ENCODE peak calls at places on chromosomes 12 and 14, in six cellular contexts. P is HepG2, Z is transverse colon, Y is sigmoid colon, V is ovary, J is IMR-90. W is an unnamed sample.

GRCh38 chr12:132094269-132094891 is 49.7 kb downstream of the DDX51 start:
- DNase-seq in V (no peak), J (no peak), Y (peak), Z (no peak), P (no peak), W (no peak)

GRCh38 chr12:78442454-78442801 is 422.1 kb upstream of the SYT1 start:
- DNase-seq in Z (no peak), P (no peak), J (peak), V (no peak), Y (no peak), W (no peak)

GRCh38 chr12:11758838-11759509 is 109.5 kb downstream of the ETV6 start:
- DNase-seq in P (no peak), Z (peak), J (peak), Y (no peak), V (no peak), W (no peak)

GRCh38 chr12:26648584-26648983 is 184.4 kb downstream of the ITPR2 start:
- DNase-seq in P (no peak), V (no peak), Z (no peak), J (peak), Y (no peak), W (no peak)

GRCh38 chr12:54988402-54989054 is 4.0 kb upstream of the TESPA1 start:
- DNase-seq in J (peak), Z (peak), V (peak), P (no peak), Y (peak), W (peak)

GRCh38 chr12:52183971-52184370 is 7.8 kb downstream of the KRT80 start:
- DNase-seq in V (no peak), J (no peak), Y (no peak), P (no peak), Z (no peak), W (no peak)

GRCh38 chr12:28710882-28711281 is 438.2 kb upstream of the FAR2 start:
- DNase-seq in Y (no peak), J (peak), P (no peak), V (no peak), Z (no peak), W (no peak)

GRCh38 chr14:100291305-100292075 is 14.8 kb downstream of the SLC25A29 start:
- DNase-seq in P (no peak), Y (no peak), J (no peak), V (no peak), Z (peak), W (peak)

GRCh38 chr12:24278832-24279231 is 329.4 kb upstream of the SOX5 start:
- DNase-seq in J (no peak), Y (no peak), P (no peak), Z (no peak), V (no peak), W (no peak)

GRCh38 chr12:43107401-43107800 is 444.6 kb downstream of the ADAMTS20 start:
- DNase-seq in Z (no peak), Y (no peak), V (no peak), J (no peak), P (no peak), W (no peak)

GRCh38 chr14:77088219-77088618 is 9.8 kb upstream of the CIPC start:
- DNase-seq in Z (peak), J (no peak), Y (no peak), P (no peak), V (no peak), W (no peak)

GRCh38 chr14:26255213-26255612 is 342.6 kb downstream of the NOVA1 start:
- DNase-seq in V (no peak), P (no peak), Y (no peak), J (peak), Z (no peak), W (no peak)

GRCh38 chr12:6765048-6765633 is 1.0 kb upstream of the PTMS start:
- DNase-seq in Y (no peak), J (no peak), Z (no peak), V (no peak), P (no peak), W (no peak)

GRCh38 chr12:108097160-108097911 is 31.8 kb upstream of the WSCD2 start:
- DNase-seq in P (no peak), Y (no peak), V (no peak), J (no peak), Z (no peak), W (no peak)

GRCh38 chr12:89162704-89163261 is 189.5 kb downstream of the DUSP6 start:
- DNase-seq in J (peak), V (no peak), Z (peak), Y (peak), P (no peak), W (peak)

GRCh38 chr14:76844223-76844622 is 18.0 kb downstream of the LRRC74A start:
- DNase-seq in J (peak), P (no peak), Z (peak), Y (peak), V (peak), W (peak)

GRCh38 chr12:93152617-93153016 is 223.5 kb upstream of the EEA1 start:
- DNase-seq in J (no peak), V (no peak), Z (no peak), Y (no peak), P (no peak), W (no peak)

GRCh38 chr14:95033851-95034622 is 123.3 kb downstream of the DICER1 start:
- DNase-seq in J (no peak), P (no peak), Y (peak), Z (no peak), V (no peak), W (no peak)

GRCh38 chr14:75487155-75487671 is 35.1 kb upstream of the BATF start:
- DNase-seq in Y (no peak), P (no peak), J (no peak), Z (no peak), V (no peak), W (no peak)

GRCh38 chr14:90585106-90585505 is 188.3 kb downstream of the CALM1 start:
- DNase-seq in P (no peak), J (no peak), Y (no peak), V (no peak), Z (no peak), W (no peak)

GRCh38 chr12:89051065-89051677 is 301.1 kb downstream of the DUSP6 start:
- DNase-seq in V (no peak), P (peak), Z (no peak), J (peak), Y (no peak), W (no peak)

GRCh38 chr12:18942669-18943068 is 186.9 kb upstream of the PLEKHA5 start:
- DNase-seq in Z (no peak), J (no peak), V (no peak), P (no peak), Y (no peak), W (no peak)

GRCh38 chr14:77026930-77027537 is 1.5 kb downstream of the IRF2BPL start:
- DNase-seq in Z (no peak), V (peak), J (peak), Y (peak), P (no peak), W (peak)

GRCh38 chr14:36313898-36314297 is 6.5 kb downstream of the MBIP start:
- DNase-seq in Y (no peak), V (no peak), Z (no peak), J (no peak), P (peak), W (no peak)

GRCh38 chr12:43893670-43894069 is 57.8 kb downstream of the TMEM117 start:
- DNase-seq in P (no peak), V (no peak), Y (no peak), Z (no peak), J (peak), W (no peak)

GRCh38 chr14:68824517-68825347 is 31.9 kb upstream of the ZFP36L1 start:
- DNase-seq in J (peak), V (peak), Y (peak), P (peak), Z (peak), W (peak)

GRCh38 chr14:21748869-21749303 is 75.3 kb upstream of the OR4E1 start:
- DNase-seq in Y (no peak), P (peak), J (peak), Z (peak), V (no peak), W (no peak)

GRCh38 chr14:79028281-79028680 is 858.1 kb downstream of the NRXN3 start:
- DNase-seq in V (no peak), P (no peak), Z (no peak), Y (no peak), J (no peak), W (no peak)

GRCh38 chr12:11059784-11060183 is 2.3 kb downstream of the TAS2R46 start:
- DNase-seq in Z (no peak), V (no peak), J (peak), Y (no peak), P (no peak), W (no peak)

GRCh38 chr14:105350450-105351244 is 36.1 kb downstream of the PACS2 start:
- DNase-seq in J (no peak), P (no peak), V (no peak), Y (no peak), Z (no peak), W (peak)

GRCh38 chr12:30753233-30753632 is 1.5 kb downstream of the CAPRIN2 start:
- DNase-seq in Y (no peak), J (peak), V (no peak), P (peak), Z (no peak), W (no peak)

GRCh38 chr12:106301241-106301610 is 1.3 kb upstream of the TCP11L2 start:
- DNase-seq in Y (no peak), J (no peak), Z (no peak), P (no peak), V (no peak), W (no peak)
- H3K4me3 ChIP-seq in Y (no peak), J (no peak), Z (no peak), P (peak), V (no peak), W (no peak)

DNA sequence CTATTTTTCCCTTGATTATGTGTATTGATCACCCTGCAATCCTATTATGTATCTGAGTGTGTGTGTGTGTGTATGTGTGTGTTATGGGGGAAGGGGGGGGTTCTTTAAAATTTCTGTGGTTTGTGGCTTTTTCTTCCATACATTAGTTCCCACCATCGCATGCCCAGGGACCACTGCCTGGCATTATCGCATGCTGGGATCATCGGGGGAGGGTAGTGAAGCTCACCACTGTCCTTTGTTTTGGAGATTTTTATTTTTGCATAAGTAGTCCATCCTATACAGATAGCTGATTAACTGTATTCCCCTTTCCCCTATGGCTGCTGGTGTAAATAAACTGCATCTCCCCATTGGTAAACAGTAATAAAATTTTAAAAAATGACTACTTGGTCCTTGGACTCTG is 3.4 kb downstream of the ATXN7L3B start:
- DNase-seq in Y (no peak), J (no peak), Z (no peak), V (no peak), P (no peak), W (no peak)
- TF ChIP-seq POLR2A in Y (no peak), J (no peak), Z (no peak), V (no peak), P (no peak), W (no peak)

DNA sequence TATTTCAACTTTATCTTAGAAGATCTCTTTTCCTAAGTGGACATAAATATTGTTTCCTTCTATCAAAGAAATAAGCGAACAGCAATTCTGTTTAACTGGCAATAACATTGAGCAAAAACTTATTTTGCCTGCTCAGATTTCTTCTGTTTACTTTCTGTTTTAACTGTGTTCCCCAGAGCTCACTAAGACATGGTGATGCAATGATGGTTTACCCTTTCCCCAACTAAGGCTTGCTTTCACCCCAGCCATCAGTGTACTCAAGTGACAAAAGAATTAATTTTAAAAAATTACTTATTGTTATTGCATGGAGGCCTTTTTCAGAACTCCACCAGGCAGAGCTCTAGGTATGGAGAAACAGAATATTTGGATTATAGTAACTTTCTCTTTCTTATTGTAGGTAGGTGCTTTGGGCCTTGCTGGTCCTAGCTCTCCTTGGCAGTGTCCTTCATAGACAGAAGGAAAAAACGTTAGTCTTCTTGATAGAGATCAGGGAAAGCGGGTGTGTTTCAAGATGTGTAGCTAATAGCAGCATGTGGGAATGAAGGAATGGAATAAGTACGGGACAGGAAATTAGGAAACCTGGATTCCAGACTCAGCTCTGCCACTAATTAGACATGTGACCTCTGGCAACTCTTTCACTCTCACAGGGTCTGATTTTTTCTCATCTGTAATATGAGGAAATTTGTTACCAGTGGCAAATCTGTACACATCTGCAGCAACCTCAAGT is 14.6 kb upstream of the DDHD1 start:
- DNase-seq in Y (no peak), Z (no peak), P (no peak), J (peak), V (no peak), W (no peak)
- TF ChIP-seq CTCF in Y (no peak), Z (no peak), P (no peak), J (no peak), V (no peak), W (no peak)

DNA sequence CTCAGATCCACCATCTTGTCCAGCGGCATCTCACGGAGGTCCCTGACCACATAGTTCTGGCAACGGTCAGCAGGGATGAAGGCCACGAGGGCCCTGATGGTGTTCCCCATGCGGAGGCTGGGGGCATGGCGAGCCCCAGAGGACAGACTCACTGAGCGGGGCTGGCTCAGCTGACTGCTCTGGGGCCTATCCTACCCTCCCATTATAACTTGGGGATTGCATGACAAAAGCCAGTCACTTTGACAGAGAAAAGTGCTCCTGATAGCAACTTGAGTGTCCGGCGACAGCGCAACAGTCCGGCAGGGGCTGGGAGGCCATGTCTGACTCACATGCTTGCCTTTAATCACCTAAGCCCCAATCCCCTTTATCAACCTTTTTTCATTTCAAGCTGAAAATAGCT is at the start of gene LRRC10:
- DNase-seq in Z (no peak), P (no peak), J (no peak), Y (no peak), V (no peak), W (no peak)
- H3K4me3 ChIP-seq in Z (no peak), P (no peak), J (no peak), Y (no peak), V (no peak), W (no peak)

W was measured in right lobe of liver.